ENCODE peak calls at places on chromosomes 11 and 22, in seven cellular contexts. P, N, E, S, C, Q and I are unnamed samples.

GRCh38 chr11:134792044-134792443 is 380.0 kb upstream of the B3GAT1 start:
- DNase-seq in P (no peak), N (peak; percentile 1), E (no peak), S (no peak), C (peak; percentile 8), Q (no peak), I (no peak)

GRCh38 chr11:18727499-18728236 is 1.7 kb upstream of the IGSF22 start:
- DNase-seq in P (peak; percentile 80), N (peak; percentile 16), E (no peak), S (peak; percentile 50), C (peak; percentile 83), Q (no peak), I (peak; percentile 48)

GRCh38 chr22:35966314-35967045 is 62.1 kb downstream of the RBFOX2 start:
- DNase-seq in P (no peak), N (peak; percentile 35), E (no peak), S (no peak), C (no peak), Q (peak; percentile 32), I (no peak)

GRCh38 chr11:70099578-70100282 is 21.6 kb downstream of the ANO1 start:
- DNase-seq in P (no peak), N (peak; percentile 41), E (no peak), S (no peak), C (no peak), Q (no peak), I (peak; percentile 18)

GRCh38 chr11:68450711-68451110 is 9.8 kb upstream of the PPP6R3 start:
- DNase-seq in P (no peak), N (no peak), E (no peak), S (no peak), C (no peak), Q (no peak), I (no peak)

GRCh38 chr11:14538271-14538925 is 18.2 kb upstream of the PSMA1 start:
- DNase-seq in P (no peak), N (no peak), E (no peak), S (no peak), C (no peak), Q (no peak), I (no peak)

GRCh38 chr11:83249972-83250593 is 36.1 kb downstream of the CCDC90B start:
- DNase-seq in P (no peak), N (peak; percentile 69), E (no peak), S (no peak), C (peak; percentile 31), Q (peak; percentile 13), I (peak; percentile 59)

GRCh38 chr22:45548991-45549736 is 46.5 kb downstream of the FBLN1 start:
- DNase-seq in P (no peak), N (peak; percentile 94), E (no peak), S (no peak), C (peak; percentile 92), Q (peak; percentile 26), I (peak; percentile 96)

GRCh38 chr11:102390667-102391449 is 43.8 kb downstream of the BIRC2 start:
- DNase-seq in P (peak; percentile 81), N (peak; percentile 63), E (peak; percentile 43), S (peak; percentile 44), C (peak; percentile 91), Q (peak; percentile 32), I (peak; percentile 71)

GRCh38 chr11:65115361-65116082 is 2.0 kb downstream of the ZNHIT2 start:
- DNase-seq in P (peak; percentile 27), N (no peak), E (no peak), S (no peak), C (no peak), Q (no peak), I (no peak)

GRCh38 chr11:112694813-112695212 is 266.4 kb upstream of the NCAM1 start:
- DNase-seq in P (no peak), N (no peak), E (no peak), S (no peak), C (peak; percentile 50), Q (no peak), I (peak; percentile 13)

GRCh38 chr22:23533328-23533762 is 46.7 kb downstream of the IGLL1 start:
- DNase-seq in P (peak; percentile 88), N (peak; percentile 10), E (peak; percentile 53), S (peak; percentile 70), C (peak; percentile 94), Q (no peak), I (peak; percentile 57)

GRCh38 chr11:113082501-113082900 is 121.3 kb downstream of the NCAM1 start:
- DNase-seq in P (no peak), N (no peak), E (no peak), S (no peak), C (no peak), Q (no peak), I (no peak)

GRCh38 chr22:45867118-45867905 is 109.7 kb downstream of the WNT7B start:
- DNase-seq in P (peak; percentile 51), N (no peak), E (no peak), S (no peak), C (peak; percentile 58), Q (no peak), I (peak; percentile 41)

GRCh38 chr11:15816996-15817395 is 539.4 kb downstream of the SOX6 start:
- DNase-seq in P (no peak), N (peak; percentile 28), E (no peak), S (no peak), C (no peak), Q (no peak), I (no peak)

GRCh38 chr11:63814383-63814736 is 1.1 kb downstream of the SPINDOC start:
- DNase-seq in P (no peak), N (no peak), E (no peak), S (no peak), C (no peak), Q (no peak), I (no peak)

GRCh38 chr11:68958211-68958610 is 22.6 kb downstream of the MRGPRD start:
- DNase-seq in P (no peak), N (no peak), E (no peak), S (no peak), C (no peak), Q (no peak), I (no peak)

GRCh38 chr11:128894685-128895084 is 3.5 kb downstream of the KCNJ5 start:
- DNase-seq in P (no peak), N (no peak), E (no peak), S (no peak), C (no peak), Q (peak; percentile 57), I (no peak)

GRCh38 chr11:128892866-128893565 is 1.9 kb downstream of the KCNJ5 start:
- DNase-seq in P (no peak), N (no peak), E (no peak), S (no peak), C (peak; percentile 84), Q (peak; percentile 71), I (no peak)

GRCh38 chr11:128894296-128894681 is 3.1 kb downstream of the KCNJ5 start:
- DNase-seq in P (no peak), N (no peak), E (no peak), S (no peak), C (no peak), Q (no peak), I (no peak)

GRCh38 chr11:128895505-128895904 is 4.3 kb downstream of the KCNJ5 start:
- DNase-seq in P (no peak), N (no peak), E (no peak), S (no peak), C (no peak), Q (no peak), I (no peak)

GRCh38 chr11:128893578-128894295 is 2.6 kb downstream of the KCNJ5 start:
- DNase-seq in P (no peak), N (no peak), E (no peak), S (no peak), C (no peak), Q (no peak), I (no peak)
- H3K4me2 ChIP-seq in P (no peak overlapping the region), N (no peak overlapping the region), E (no peak overlapping the region), S (no peak overlapping the region), C (no peak overlapping the region), Q (no peak overlapping the region), I (no peak overlapping the region)

GRCh38 chr11:125176866-125177265 is 12.3 kb downstream of the PKNOX2 start:
- DNase-seq in P (no peak), N (no peak), E (no peak), S (no peak), C (no peak), Q (no peak), I (no peak)

GRCh38 chr11:125174686-125175085 is 10.1 kb downstream of the PKNOX2 start:
- DNase-seq in P (no peak), N (no peak), E (no peak), S (no peak), C (no peak), Q (no peak), I (no peak)

GRCh38 chr11:125175166-125175565 is 10.6 kb downstream of the PKNOX2 start:
- DNase-seq in P (no peak), N (no peak), E (no peak), S (no peak), C (no peak), Q (no peak), I (no peak)

GRCh38 chr11:125174057-125174456 is 9.5 kb downstream of the PKNOX2 start:
- DNase-seq in P (no peak), N (no peak), E (no peak), S (no peak), C (no peak), Q (no peak), I (no peak)

GRCh38 chr11:125175896-125176575 is 11.5 kb downstream of the PKNOX2 start:
- DNase-seq in P (no peak), N (no peak), E (no peak), S (no peak), C (no peak), Q (no peak), I (peak; percentile 33)
- H2BK5ac ChIP-seq in P (no peak overlapping the region), N (no peak overlapping the region), E (no peak overlapping the region), S (no peak overlapping the region), C (no peak overlapping the region), Q (no peak overlapping the region), I (no peak overlapping the region)

DNA sequence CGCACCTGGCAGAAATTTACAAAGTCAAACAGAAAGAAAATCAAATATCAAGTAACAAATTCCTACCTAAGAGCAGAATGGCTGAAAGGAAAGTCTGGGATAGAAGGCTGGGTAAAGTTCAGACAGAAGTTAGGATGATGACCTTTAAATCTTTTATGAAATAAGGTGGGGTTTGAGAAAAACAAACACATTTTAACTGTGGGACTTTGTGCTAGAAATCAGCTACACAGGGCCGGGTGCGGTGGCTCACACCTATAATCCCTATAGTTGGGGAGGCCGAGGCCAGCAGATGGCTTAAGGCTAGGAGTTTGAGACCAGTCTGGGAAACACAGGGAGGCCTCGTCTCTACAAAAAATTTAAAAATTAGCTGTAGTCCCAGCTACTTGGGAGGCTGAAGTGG is 119.6 kb upstream of the BID start:
- DNase-seq in P (no peak), N (no peak), E (no peak), S (no peak), C (no peak), Q (no peak), I (no peak)
- H3K4me2 ChIP-seq in P (no peak overlapping the region), N (no peak overlapping the region), E (no peak overlapping the region), S (no peak overlapping the region), C (no peak overlapping the region), Q (no peak overlapping the region), I (no peak overlapping the region)

GRCh38 chr11:72220696-72221363 is 3.7 kb upstream of the INPPL1 start:
- DNase-seq in P (peak; percentile 19), N (no peak), E (no peak), S (no peak), C (no peak), Q (no peak), I (no peak)

GRCh38 chr11:72222106-72222891 is 2.3 kb upstream of the INPPL1 start:
- DNase-seq in P (peak; percentile 41), N (no peak), E (no peak), S (no peak), C (peak; percentile 38), Q (no peak), I (no peak)

GRCh38 chr11:72223615-72224586 is 666 bp upstream of the INPPL1 start:
- DNase-seq in P (peak; percentile 71), N (peak; percentile 56), E (no peak), S (no peak), C (peak; percentile 79), Q (no peak), I (peak; percentile 78)

GRCh38 chr11:72222907-72223614 is 1.5 kb upstream of the INPPL1 start:
- DNase-seq in P (peak; percentile 96), N (peak; percentile 88), E (peak; percentile 84), S (peak; percentile 92), C (peak; percentile 97), Q (peak; percentile 89), I (peak; percentile 93)

GRCh38 chr11:72221386-72221785 is 3.2 kb upstream of the INPPL1 start:
- DNase-seq in P (peak; percentile 25), N (no peak), E (no peak), S (no peak), C (no peak), Q (no peak), I (no peak)
- H2BK5ac ChIP-seq in P (no peak overlapping the region), N (no peak overlapping the region), E (no peak overlapping the region), S (no peak overlapping the region), C (no peak overlapping the region), Q (no peak overlapping the region), I (no peak overlapping the region)